ENCODE peak calls at places on chromosome 20, in four cellular contexts. T is cardiac muscle cell, J is left lung, X is heart right ventricle. Q is an unnamed sample.

GRCh38 chr20:32823078-32823477 is 3.3 kb downstream of the MAPRE1 start:
- DNase-seq in T (peak), X (no peak), J (no peak), Q (peak)

GRCh38 chr20:62622877-62623487 is 19.3 kb upstream of the SLCO4A1 start:
- DNase-seq in T (no peak), X (no peak), J (peak), Q (no peak)

GRCh38 chr20:5918856-5919633 is 31.3 kb downstream of the TRMT6 start:
- DNase-seq in T (no peak), X (no peak), J (no peak), Q (no peak)

GRCh38 chr20:53737404-53738038 is 143.9 kb upstream of the ZNF217 start:
- DNase-seq in J (no peak), X (no peak), T (no peak), Q (no peak)

GRCh38 chr20:59253325-59253724 is 47.1 kb upstream of the EDN3 start:
- DNase-seq in X (no peak), T (no peak), J (no peak), Q (no peak)

GRCh38 chr20:4601630-4602296 is 119.9 kb upstream of the PRND start:
- DNase-seq in T (no peak), J (no peak), X (peak), Q (no peak)

GRCh38 chr20:31674895-31675827 is 37.4 kb downstream of the COX4I2 start:
- DNase-seq in T (no peak), J (peak), X (peak), Q (no peak)

GRCh38 chr20:14481863-14482262 is 144.5 kb upstream of the FLRT3 start:
- DNase-seq in J (no peak), T (no peak), X (no peak), Q (peak)

GRCh38 chr20:54103067-54103761 is 32.8 kb upstream of the BCAS1 start:
- DNase-seq in T (peak), X (peak), J (peak), Q (no peak)

GRCh38 chr20:33005132-33005566 is 916 bp upstream of the SUN5 start:
- DNase-seq in T (no peak), J (no peak), X (no peak), Q (no peak)

GRCh38 chr20:54980321-54980960 is 505.0 kb downstream of the DOK5 start:
- DNase-seq in X (no peak), T (peak), J (no peak), Q (no peak)

GRCh38 chr20:19482726-19483125 is 270.3 kb downstream of the SLC24A3 start:
- DNase-seq in X (no peak), J (no peak), T (no peak), Q (no peak)

GRCh38 chr20:23005761-23006160 is 29.4 kb upstream of the SSTR4 start:
- DNase-seq in T (no peak), X (no peak), J (no peak), Q (no peak)

GRCh38 chr20:23625236-23625964 is 12.4 kb downstream of the CST3 start:
- DNase-seq in X (no peak), T (no peak), J (no peak), Q (no peak)

GRCh38 chr20:1505361-1505760 is 14.1 kb upstream of the SIRPB2 start:
- DNase-seq in X (no peak), T (no peak), J (no peak), Q (no peak)

GRCh38 chr20:5674176-5674660 is 76.0 kb upstream of the SHLD1 start:
- DNase-seq in T (no peak), J (no peak), X (no peak), Q (no peak)

GRCh38 chr20:20237093-20237959 is 130.6 kb upstream of the INSM1 start:
- DNase-seq in T (peak), J (no peak), X (peak), Q (no peak)

GRCh38 chr20:2688041-2688591 is 4.5 kb upstream of the EBF4 start:
- DNase-seq in X (peak), J (peak), T (peak), Q (no peak)

GRCh38 chr20:49610701-49611538 is 43.0 kb upstream of the PTGIS start:
- DNase-seq in T (peak), J (peak), X (peak), Q (no peak)

GRCh38 chr20:25574411-25574810 is 10.9 kb downstream of the NINL start:
- DNase-seq in X (no peak), J (no peak), T (no peak), Q (no peak)

GRCh38 chr20:49935746-49936152 is 448 bp upstream of the RNF114 start:
- DNase-seq in J (peak), T (no peak), X (no peak), Q (no peak)

GRCh38 chr20:23666189-23666588 is 22.6 kb downstream of the CST4 start:
- DNase-seq in X (no peak), T (no peak), J (no peak), Q (no peak)

GRCh38 chr20:35394271-35394670 is 17.5 kb downstream of the UQCC1 start:
- DNase-seq in J (no peak), X (no peak), T (no peak), Q (no peak)

GRCh38 chr20:49653925-49654324 is 59.8 kb downstream of the B4GALT5 start:
- DNase-seq in X (no peak), J (no peak), T (no peak), Q (no peak)

GRCh38 chr20:3751664-3752385 is 15.7 kb downstream of the ADISSP start:
- DNase-seq in T (peak), X (peak), J (no peak), Q (no peak)

GRCh38 chr20:21575167-21575566 is 61.3 kb upstream of the NKX2-2 start:
- DNase-seq in X (no peak), T (no peak), J (no peak), Q (no peak)

GRCh38 chr20:47380481-47380880 is 24.0 kb upstream of the ZMYND8 start:
- DNase-seq in T (no peak), X (no peak), J (no peak), Q (no peak)
- H3K4me3 ChIP-seq in T (no peak), X (no peak), J (no peak), Q (no peak)

GRCh38 chr20:63819224-63819917 is 11.7 kb downstream of the ZBTB46 start:
- DNase-seq in X (no peak), J (no peak), T (no peak), Q (no peak)
- TF ChIP-seq CTCF in X (peak), J (no peak), T (peak), Q (peak)

DNA sequence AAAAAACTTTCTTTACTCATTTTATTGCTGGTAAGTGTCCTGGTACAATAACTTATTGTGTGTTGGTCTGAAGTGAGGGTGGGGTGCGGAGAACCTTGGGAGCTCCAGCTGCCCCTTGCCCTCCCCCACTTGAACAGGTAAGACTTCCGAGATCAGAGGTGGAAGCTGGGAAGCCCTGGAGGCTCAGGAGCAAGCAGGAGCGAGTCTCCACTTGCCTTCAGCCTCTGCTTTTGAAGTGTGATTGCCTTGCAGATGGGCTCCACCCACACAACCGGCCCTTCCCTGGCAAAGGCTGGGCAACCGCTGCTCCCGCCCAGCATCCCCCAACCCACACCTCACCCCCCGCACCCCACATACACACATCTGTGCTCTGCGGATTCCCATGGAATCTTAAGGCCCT is 179.6 kb downstream of the TFAP2C start:
- DNase-seq in T (no peak), X (no peak), J (no peak), Q (no peak)
- H3K4me3 ChIP-seq in T (no peak), X (no peak), J (no peak), Q (no peak)

DNA sequence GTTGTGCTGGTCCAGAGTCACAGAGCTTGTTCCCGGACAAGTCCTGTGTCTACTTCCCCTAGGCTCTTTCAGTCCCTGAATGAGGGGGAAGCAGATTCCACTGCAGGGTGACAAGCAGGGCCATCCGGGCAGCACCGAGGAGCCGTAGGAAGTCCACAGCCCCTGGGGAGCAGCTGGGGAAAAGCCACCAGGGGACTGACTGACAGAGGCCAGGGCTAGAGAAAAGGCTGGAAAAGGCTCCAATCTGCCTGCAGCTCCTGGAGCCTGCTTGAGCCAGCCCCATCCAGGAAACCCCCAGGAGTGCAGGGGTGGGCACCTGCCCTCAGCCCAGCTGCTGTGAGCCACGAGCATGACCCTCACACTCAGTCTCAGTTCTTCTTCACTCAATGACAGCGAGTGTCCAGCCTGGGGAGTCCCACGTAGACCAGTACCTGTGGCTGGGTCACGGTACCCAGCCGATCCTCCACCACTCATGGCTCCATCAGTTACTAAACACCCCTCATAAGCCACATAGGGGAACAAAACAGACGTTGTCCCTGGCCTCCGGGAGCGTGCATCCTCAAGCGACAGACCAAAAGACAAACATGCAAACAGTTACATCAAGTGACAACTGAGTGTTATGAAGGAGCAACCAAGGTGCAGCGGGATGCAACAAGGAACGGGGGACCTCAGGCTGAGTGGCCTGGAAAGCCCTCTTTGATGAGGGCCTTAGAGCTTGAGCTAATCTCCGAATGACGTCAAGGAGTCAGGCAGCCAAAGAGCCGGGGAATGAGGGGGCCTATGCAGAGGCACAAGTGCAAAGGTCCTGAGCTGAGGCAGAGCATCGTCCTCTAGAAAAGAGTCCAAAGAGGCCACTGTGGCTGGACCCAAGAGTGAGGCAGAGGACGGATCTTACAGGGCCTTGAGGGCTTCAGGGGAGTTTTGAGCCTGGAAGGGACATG is 24.8 kb upstream of the VSTM2L start:
- DNase-seq in T (no peak), J (no peak), X (no peak), Q (no peak)
- TF ChIP-seq CTCF in T (no peak), J (no peak), X (no peak), Q (no peak)

DNA sequence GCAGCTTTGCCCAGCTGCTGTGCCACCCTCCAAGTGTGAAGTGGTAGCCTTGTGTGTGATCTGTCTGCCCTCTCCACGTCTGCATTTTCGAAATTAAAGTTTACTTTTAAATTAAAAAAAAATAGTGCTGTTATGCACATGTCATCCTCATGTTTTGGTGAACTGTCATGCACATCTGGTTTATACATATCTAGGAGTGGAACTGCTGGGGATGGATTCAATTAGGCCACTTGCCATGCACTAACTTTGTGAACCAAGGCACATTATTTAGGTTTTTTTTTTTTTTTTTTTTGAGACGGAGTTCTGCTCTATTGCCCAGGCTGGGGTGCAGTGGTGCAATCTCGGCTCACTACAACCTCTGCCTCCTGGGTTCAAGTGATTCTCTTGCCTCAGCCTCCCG is 3.6 kb downstream of the GTSF1L start:
- DNase-seq in J (no peak), T (no peak), X (no peak), Q (peak)
- H3K4me3 ChIP-seq in J (no peak), T (no peak), X (no peak), Q (no peak)

Q was measured in BJ.